ENCODE peak calls at places on chromosomes 12 and 14, in five cellular contexts. F is stomach, V is HepG2, H is upper lobe of left lung, U is A549. Y is an unnamed sample.

GRCh38 chr12:100716949-100717732 is 77.4 kb upstream of the ANO4 start:
- DNase-seq in H (peak), U (no peak), V (no peak), F (no peak), Y (no peak)

GRCh38 chr12:69623970-69624369 is 13.3 kb upstream of the LRRC10 start:
- DNase-seq in F (peak), U (no peak), H (peak), V (no peak), Y (no peak)

GRCh38 chr12:116813271-116814041 is 67.8 kb downstream of the HRK start:
- DNase-seq in U (no peak), V (no peak), H (no peak), F (no peak), Y (no peak)

GRCh38 chr14:73365727-73366126 is 92.6 kb downstream of the NUMB start:
- DNase-seq in U (no peak), F (no peak), V (peak), H (no peak), Y (no peak)

GRCh38 chr12:119695034-119695433 is 27.1 kb downstream of the PRKAB1 start:
- DNase-seq in V (peak), U (peak), F (no peak), H (no peak), Y (no peak)

GRCh38 chr12:74890237-74890599 is 319.4 kb downstream of the KCNC2 start:
- DNase-seq in U (peak), H (no peak), F (no peak), V (peak), Y (no peak)

GRCh38 chr12:89453579-89453978 is 71.0 kb downstream of the GALNT4 start:
- DNase-seq in U (peak), F (no peak), H (no peak), V (peak), Y (no peak)

GRCh38 chr12:54475542-54475941 is 2.1 kb upstream of the GTSF1 start:
- DNase-seq in U (no peak), V (no peak), H (no peak), F (no peak), Y (no peak)

DNA sequence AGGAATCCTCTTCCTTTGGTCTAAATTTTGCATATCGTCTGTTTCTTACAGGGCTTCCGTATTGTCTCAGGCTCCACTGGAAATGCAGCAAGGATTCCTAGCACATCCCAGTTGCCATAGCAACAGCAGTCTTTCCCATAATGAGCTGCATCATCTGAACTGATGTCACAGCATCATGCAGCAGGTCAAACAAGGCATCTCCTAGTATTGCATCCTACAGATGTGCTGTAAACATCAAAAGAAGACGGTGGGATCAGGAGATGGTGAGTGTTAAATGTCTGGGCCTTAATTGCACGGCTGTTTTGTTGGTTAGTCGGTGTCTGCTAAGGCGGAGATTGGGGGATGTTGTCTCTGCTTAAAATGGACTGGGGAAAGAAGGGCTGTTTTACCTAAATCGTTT is at the start of gene AKAP6:
- DNase-seq in H (no peak), V (no peak), U (no peak), F (no peak), Y (no peak)
- TF ChIP-seq EP300 in H (no peak), V (no peak), U (no peak), F (no peak), Y (no peak)

GRCh38 chr14:105484997-105485393 is 1.7 kb upstream of the CRIP1 start:
- DNase-seq in V (no peak), F (no peak), H (peak), U (no peak), Y (no peak)

GRCh38 chr14:105482486-105483110 is 4.1 kb upstream of the CRIP1 start:
- DNase-seq in F (no peak), V (no peak), U (no peak), H (no peak), Y (no peak)

GRCh38 chr14:105484069-105484996 is 2.4 kb upstream of the CRIP1 start:
- DNase-seq in F (no peak), H (peak), V (no peak), U (peak), Y (no peak)

GRCh38 chr14:105481886-105482454 is 4.7 kb upstream of the CRIP1 start:
- DNase-seq in H (peak), U (peak), V (peak), F (peak), Y (peak)

DNA sequence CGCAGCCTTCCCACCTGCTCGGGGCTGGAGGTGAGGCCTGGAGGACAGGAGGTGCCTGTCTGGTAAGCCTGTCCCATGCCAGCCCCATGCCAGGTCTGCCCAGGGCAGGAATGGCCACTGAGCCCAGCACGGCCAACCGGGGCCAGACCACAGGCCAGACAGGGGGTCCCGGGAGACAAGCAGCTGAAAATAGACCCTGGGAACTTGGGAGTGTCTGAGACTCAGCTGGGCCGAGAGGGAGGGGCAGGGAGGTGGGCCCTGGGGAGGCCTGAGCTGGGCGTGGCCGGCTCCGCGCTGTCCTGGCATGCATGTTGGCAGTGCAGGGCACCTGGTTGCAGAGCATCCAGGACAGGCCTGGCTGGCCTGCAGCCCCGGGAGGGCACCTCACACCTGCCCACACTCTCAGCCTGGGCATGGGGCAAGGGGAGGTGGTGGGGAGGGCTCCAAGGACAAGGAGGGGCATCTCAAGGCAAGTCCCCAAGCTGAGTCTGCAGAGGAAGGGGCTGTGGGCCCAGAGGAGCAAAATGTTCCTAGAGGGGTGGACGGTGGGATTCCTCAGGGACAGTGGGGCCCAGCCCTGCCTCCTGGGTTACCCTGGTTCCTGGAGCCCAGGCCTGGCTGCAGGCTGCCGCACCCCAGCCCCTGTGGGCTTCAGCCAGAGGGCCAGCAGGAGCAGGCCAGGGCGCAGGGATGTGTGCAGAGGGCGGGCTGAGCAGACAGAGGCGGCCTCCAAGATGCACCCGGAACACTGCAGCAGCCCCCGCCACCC is 3.2 kb upstream of the CRIP1 start:
- DNase-seq in V (no peak), H (no peak), U (peak), F (no peak), Y (no peak)
- TF ChIP-seq POLR2A in V (no peak), H (no peak), U (no peak), F (no peak), Y (no peak)

GRCh38 chr14:99199854-99200653 is 71.9 kb downstream of the BCL11B start:
- DNase-seq in V (no peak), F (no peak), U (no peak), H (no peak), Y (no peak)
- TF ChIP-seq EP300 in V (no peak), F (no peak), U (no peak), H (no peak), Y (no peak)

DNA sequence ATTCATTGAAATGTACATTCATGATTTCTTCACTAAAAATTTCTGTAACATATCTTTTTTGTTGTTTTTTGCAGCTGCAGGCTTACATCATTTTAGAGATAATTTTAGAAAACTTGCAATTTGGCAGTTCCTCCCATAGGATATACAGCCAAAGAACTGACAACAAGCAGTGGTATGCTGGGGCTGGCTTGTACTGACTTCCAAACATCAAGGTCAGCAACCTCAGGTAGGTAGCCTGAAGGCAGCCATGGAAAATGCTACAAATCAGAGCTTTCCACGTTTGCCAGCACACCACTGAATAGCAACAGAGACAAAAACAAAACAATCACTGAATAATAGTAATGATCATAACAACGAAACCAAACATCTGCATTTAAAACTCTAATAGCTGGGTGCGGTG is 21.2 kb downstream of the TRIM9 start:
- DNase-seq in H (no peak), U (no peak), V (no peak), F (no peak), Y (no peak)
- TF ChIP-seq POLR2A in H (no peak), U (no peak), V (no peak), F (no peak), Y (no peak)

GRCh38 chr12:82758743-82759142 is 72.0 kb downstream of the TMTC2 start:
- DNase-seq in U (peak), V (no peak), F (no peak), H (no peak), Y (no peak)
- TF ChIP-seq EP300 in U (no peak), V (no peak), F (no peak), H (no peak), Y (no peak)

DNA sequence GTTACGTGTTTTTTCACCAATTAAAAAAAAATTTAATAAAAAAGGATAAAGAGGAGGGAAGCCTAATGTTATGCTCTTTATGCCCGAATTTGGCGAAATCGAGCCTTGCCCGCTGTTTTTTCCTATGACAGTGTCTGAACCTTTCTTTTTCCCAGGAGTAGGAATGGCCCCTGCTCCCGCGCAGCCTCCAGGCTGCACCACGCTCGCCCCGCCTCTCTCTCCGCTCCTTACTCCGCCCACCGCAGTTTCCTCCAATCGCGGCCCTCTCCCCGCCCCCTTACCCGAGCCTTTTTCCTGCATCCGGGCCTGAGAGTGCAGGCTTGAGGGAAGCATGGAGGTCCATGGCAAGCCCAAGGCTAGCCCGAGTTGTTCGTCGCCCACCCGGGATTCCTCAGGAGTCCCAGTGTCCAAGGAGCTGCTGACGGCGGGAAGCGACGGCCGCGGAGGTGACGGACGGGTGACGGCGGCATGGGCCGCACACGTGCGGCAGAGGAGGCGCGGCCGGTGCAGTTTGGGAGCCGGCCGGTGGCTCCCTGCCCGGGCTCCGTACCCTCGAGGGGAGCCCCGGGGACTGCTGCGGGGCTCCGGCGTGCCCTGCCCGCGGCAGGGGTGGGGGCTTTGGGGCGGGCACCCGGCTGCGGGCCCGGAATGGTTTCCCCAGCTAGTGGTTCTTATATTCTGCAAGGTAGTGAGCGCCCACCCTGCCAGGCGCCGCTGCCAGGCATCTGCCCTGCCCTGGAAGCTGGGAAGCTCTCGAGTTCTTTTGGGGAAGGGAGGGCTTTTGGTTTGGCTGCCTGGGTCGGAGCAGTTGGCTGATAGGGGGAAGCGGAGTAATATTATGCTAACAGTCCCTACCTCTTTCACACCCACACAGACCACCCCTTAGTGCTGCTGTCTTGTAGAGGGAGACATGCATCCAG is at the start of gene NOPCHAP1:
- DNase-seq in V (peak), F (peak), H (peak), U (peak), Y (peak)
- TF ChIP-seq POLR2A in V (peak), F (no peak), H (no peak), U (peak), Y (no peak)

Y was measured in tibial nerve.